ENCODE peak calls at places on chromosomes 3 and 15, in four cellular contexts. H, J, E and P are unnamed samples.

GRCh38 chr3:158768881-158769518 is 32.9 kb upstream of the MFSD1 start:
- DNase-seq in H (no peak), J (no peak), E (peak), P (no peak)

GRCh38 chr15:71940004-71940588 is 129.7 kb downstream of the NR2E3 start:
- DNase-seq in H (no peak), J (no peak), E (no peak), P (no peak)

GRCh38 chr15:62941719-62942118 is 100.8 kb upstream of the TPM1 start:
- DNase-seq in H (no peak), J (no peak), E (no peak), P (no peak)

GRCh38 chr3:184912166-184912565 is 100.2 kb downstream of the VPS8 start:
- DNase-seq in H (no peak), J (no peak), E (peak), P (no peak)

GRCh38 chr3:126287536-126288181 is 69.5 kb downstream of the KLF15 start:
- DNase-seq in H (peak), J (no peak), E (peak), P (peak)

GRCh38 chr3:74789111-74789510 is 174.7 kb upstream of the CNTN3 start:
- DNase-seq in H (no peak), J (no peak), E (no peak), P (no peak)

GRCh38 chr3:5103743-5104142 is 18.3 kb upstream of the ARL8B start:
- DNase-seq in H (no peak), J (no peak), E (no peak), P (no peak)

GRCh38 chr15:32709295-32710033 is 8.3 kb upstream of the GREM1 start:
- DNase-seq in H (no peak), J (no peak), E (no peak), P (no peak)

GRCh38 chr15:63501256-63502089 is 2.9 kb upstream of the USP3 start:
- DNase-seq in H (peak), J (no peak), E (peak), P (peak)

GRCh38 chr3:72957303-72957702 is 39.3 kb upstream of the PPP4R2 start:
- DNase-seq in H (no peak), J (no peak), E (peak), P (no peak)

GRCh38 chr3:69012111-69012835 is 1.2 kb downstream of the EOGT start:
- DNase-seq in H (no peak), J (no peak), E (no peak), P (no peak)

GRCh38 chr15:29089731-29090616 is 179.6 kb downstream of the NSMCE3 start:
- DNase-seq in H (no peak), J (no peak), E (peak), P (no peak)

GRCh38 chr3:189598530-189598929 is 32.7 kb upstream of the TP63 start:
- DNase-seq in H (no peak), J (no peak), E (no peak), P (no peak)

GRCh38 chr15:32790352-32790999 is 72.7 kb downstream of the GREM1 start:
- DNase-seq in H (no peak), J (no peak), E (no peak), P (no peak)

GRCh38 chr15:63203451-63204090 is 14.2 kb downstream of the RAB8B start:
- DNase-seq in H (no peak), J (no peak), E (no peak), P (no peak)

GRCh38 chr15:70062321-70062956 is 35.3 kb downstream of the TLE3 start:
- DNase-seq in H (peak), J (no peak), E (peak), P (no peak)

GRCh38 chr15:99421172-99421656 is 144.6 kb upstream of the MEF2A start:
- DNase-seq in H (no peak), J (no peak), E (peak), P (no peak)

GRCh38 chr3:14319654-14320182 is 82.7 kb upstream of the SLC6A6 start:
- DNase-seq in H (no peak), J (no peak), E (peak), P (no peak)

GRCh38 chr15:48806151-48806550 is 4.7 kb downstream of the CEP152 start:
- DNase-seq in H (no peak), J (no peak), E (no peak), P (no peak)

GRCh38 chr3:70090322-70090913 is 90.9 kb downstream of the SAMMSON start:
- DNase-seq in H (no peak), J (no peak), E (peak), P (no peak)

GRCh38 chr3:46163551-46163981 is 44.5 kb downstream of the CCR1 start:
- DNase-seq in H (no peak), J (no peak), E (no peak), P (no peak)

GRCh38 chr15:81108427-81108826 is 25.6 kb upstream of the CFAP161 start:
- DNase-seq in H (no peak), J (no peak), E (peak), P (no peak)
- TF ChIP-seq CTCF in H (peak), J (peak), E (peak), P (peak)

GRCh38 chr15:88878720-88879184 is 16.6 kb downstream of the HAPLN3 start:
- DNase-seq in H (no peak), J (no peak), E (peak), P (no peak)
- TF ChIP-seq CTCF in H (peak), J (peak), E (peak), P (peak)

GRCh38 chr15:52078876-52079700 is 33.5 kb downstream of the BCL2L10 start:
- DNase-seq in H (peak), J (no peak), E (peak), P (peak)

GRCh38 chr15:52080031-52080430 is 32.5 kb downstream of the BCL2L10 start:
- DNase-seq in H (no peak), J (no peak), E (no peak), P (no peak)

GRCh38 chr15:52080993-52081392 is 31.6 kb downstream of the BCL2L10 start:
- DNase-seq in H (no peak), J (no peak), E (no peak), P (no peak)

GRCh38 chr15:52078197-52078875 is 34.2 kb downstream of the BCL2L10 start:
- DNase-seq in H (no peak), J (no peak), E (no peak), P (peak)

DNA sequence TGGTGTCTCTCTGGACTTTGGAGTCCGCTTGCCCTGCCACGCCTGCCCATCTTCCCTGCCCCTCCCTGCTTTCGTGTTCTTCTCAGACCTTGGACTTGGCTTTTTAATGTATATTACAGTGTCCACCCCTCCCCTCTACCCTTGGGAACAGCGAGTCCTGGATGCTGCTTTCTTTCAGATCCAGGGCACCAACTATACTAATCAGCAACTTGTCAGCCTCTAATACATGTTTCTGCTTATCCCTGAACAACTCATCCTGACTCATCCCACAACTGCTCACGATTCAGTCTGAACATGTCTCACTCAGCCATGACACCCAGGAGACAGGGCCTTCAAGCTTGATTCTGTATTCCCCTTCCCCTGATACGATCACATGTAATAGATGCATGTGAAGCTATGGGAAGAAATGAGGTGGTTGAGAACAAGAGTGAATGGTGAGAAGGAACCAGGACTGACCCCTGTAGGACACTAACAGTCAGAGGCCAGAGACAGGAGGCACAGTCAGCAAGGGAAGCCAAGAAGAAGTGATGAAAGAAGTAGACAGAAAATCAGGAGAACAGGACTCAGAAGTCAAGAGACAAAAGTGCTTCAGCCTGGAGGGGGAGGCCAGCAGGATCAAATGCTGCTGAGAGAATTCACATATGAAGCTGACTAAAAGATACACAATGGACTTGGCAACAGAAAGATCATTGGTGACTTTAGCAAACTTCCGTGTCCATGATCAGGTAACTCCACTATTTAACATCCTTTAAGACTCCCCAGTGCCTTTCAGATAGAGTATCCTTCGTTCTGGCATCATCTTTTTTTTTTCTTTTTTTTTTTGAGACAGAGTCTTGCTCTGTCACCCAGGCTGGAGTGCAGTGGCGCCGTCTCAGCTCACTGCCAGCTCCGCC is 35.4 kb downstream of the BCL2L10 start:
- DNase-seq in H (no peak), J (no peak), E (no peak), P (no peak)
- TF ChIP-seq CTCF in H (no peak), J (no peak), E (no peak), P (no peak)

GRCh38 chr3:7504886-7505775 is 644.2 kb downstream of the GRM7 start:
- DNase-seq in H (no peak), J (no peak), E (no peak), P (no peak)
- TF ChIP-seq CTCF in H (no peak), J (no peak), E (no peak), P (peak)

GRCh38 chr3:107660316-107660976 is 137.7 kb downstream of the BBX start:
- DNase-seq in H (no peak), J (no peak), E (peak), P (no peak)
- TF ChIP-seq CTCF in H (peak), J (peak), E (peak), P (peak)

GRCh38 chr3:152644478-152644877 is 190.5 kb upstream of the P2RY1 start:
- DNase-seq in H (no peak), J (no peak), E (no peak), P (no peak)

GRCh38 chr3:152650177-152650576 is 184.8 kb upstream of the P2RY1 start:
- DNase-seq in H (no peak), J (no peak), E (no peak), P (no peak)

GRCh38 chr3:152641198-152641597 is 193.7 kb upstream of the P2RY1 start:
- DNase-seq in H (no peak), J (no peak), E (no peak), P (no peak)

DNA sequence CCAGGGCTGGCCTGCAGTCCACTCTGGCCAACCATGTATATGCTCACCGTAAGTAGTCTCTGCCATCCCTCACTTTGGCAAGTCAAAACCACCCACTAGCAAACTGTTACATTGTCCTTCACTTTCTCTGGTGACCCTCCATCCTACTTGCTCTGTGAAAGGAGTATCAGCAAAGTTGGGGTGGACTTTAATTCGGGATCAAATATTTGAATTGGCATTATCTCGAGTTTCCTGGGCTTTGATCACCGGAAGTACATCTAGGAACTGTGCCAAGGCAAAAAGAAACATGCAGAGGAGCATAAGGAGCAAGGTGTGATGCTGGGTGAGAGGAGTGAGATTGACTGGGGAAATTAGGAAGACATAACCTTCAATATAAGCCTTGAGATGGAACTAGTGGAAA is 188.9 kb upstream of the P2RY1 start:
- DNase-seq in H (no peak), J (no peak), E (no peak), P (no peak)
- TF ChIP-seq CTCF in H (no peak), J (no peak), E (no peak), P (no peak)

DNA sequence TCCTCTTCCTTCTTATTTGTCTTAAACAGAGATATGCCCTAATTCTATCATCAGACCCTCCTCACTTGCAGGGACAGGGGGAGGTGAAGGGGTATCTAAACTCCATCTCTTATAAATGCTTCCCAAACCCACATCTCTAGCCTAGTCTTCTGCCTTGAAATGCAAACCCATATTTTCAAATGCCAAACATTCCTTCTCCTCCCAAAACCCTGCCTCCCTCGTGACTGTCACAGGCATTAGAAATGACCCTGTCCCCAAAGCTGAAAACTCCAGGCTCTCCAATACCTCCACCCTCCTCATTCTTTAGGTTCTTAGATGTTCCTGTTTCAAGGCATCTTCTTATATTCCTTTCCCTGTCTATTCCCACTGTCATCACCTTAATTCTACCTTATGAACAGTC is 191.0 kb downstream of the ERC2 start:
- DNase-seq in H (no peak), J (no peak), E (no peak), P (no peak)
- TF ChIP-seq CTCF in H (no peak), J (no peak), E (no peak), P (no peak)

GRCh38 chr3:136141296-136141785 is 54.8 kb downstream of the MSL2 start:
- DNase-seq in H (no peak), J (no peak), E (no peak), P (no peak)
- TF ChIP-seq CTCF in H (no peak), J (no peak), E (no peak), P (no peak)